ENCODE peak calls at places on chromosomes 3 and 15, in ten cellular contexts. M is GM06990; X is brain microvascular endothelial cell; P is mucosa of descending colon; T is left ventricle myocardium inferior; B is stimulated activated CD4-positive, alpha-beta T cell treated with anti-CD3 and anti-CD28 coated beads, Interleukin-15, amount 100 ng/mL, for 1 hour; Q is activated CD8-positive, alpha-beta memory T cell treated with anti-CD3 and anti-CD28 coated beads, Interleukin-2, amount 50 U/mL, for 4 hours; I is Caco-2; E is transverse colon; K is lower leg skin. A is an unnamed sample.
A peak's percentile ranks its signal among the peaks of the same experiment; 100 is the strongest.

GRCh38 chr3:177333535-177334495 is 136.5 kb upstream of the TBL1XR1 start:
- DNase-seq in I (no peak), Q (no peak), K (no peak), P (no peak), E (no peak), T (peak; percentile 24), M (no peak), B (no peak), X (no peak), A (no peak)

GRCh38 chr3:189961525-189962161 is 159.1 kb downstream of the P3H2 start:
- DNase-seq in M (peak; percentile 45), B (peak; percentile 53), I (peak; percentile 61), Q (peak; percentile 63), X (peak; percentile 86), P (peak; percentile 75), E (peak; percentile 82), T (peak; percentile 63), K (peak; percentile 79), A (no peak)

GRCh38 chr15:31239409-31239808 is 87.2 kb upstream of the KLF13 start:
- DNase-seq in B (no peak), T (no peak), K (no peak), M (no peak), Q (no peak), X (no peak), E (no peak), P (peak; percentile 7), I (peak; percentile 0), A (peak; percentile 17)

GRCh38 chr15:89179966-89180875 is 41.2 kb downstream of the RLBP1 start:
- DNase-seq in B (no peak), T (no peak), M (peak; percentile 39), P (no peak), X (peak; percentile 40), I (no peak), K (no peak), E (no peak), Q (no peak), A (no peak)

GRCh38 chr3:140715035-140715434 is 37.2 kb downstream of the TRIM42 start:
- DNase-seq in X (no peak), Q (no peak), P (no peak), E (peak; percentile 10), M (no peak), B (no peak), K (no peak), T (no peak), I (peak; percentile 47), A (no peak)

GRCh38 chr15:101089579-101090459 is 162.0 kb downstream of the CHSY1 start:
- DNase-seq in X (no peak), K (no peak), B (no peak), I (no peak), P (peak; percentile 17), T (no peak), M (no peak), Q (no peak), E (no peak), A (no peak)

GRCh38 chr3:178397836-178398235 is 138.4 kb upstream of the KCNMB2 start:
- DNase-seq in T (no peak), Q (no peak), E (no peak), P (no peak), X (no peak), B (no peak), M (no peak), I (no peak), K (no peak), A (no peak)

GRCh38 chr15:66883322-66883911 is 181.4 kb downstream of the SMAD6 start:
- DNase-seq in T (peak; percentile 90), K (peak; percentile 93), P (peak; percentile 60), X (peak; percentile 99), M (no peak), E (peak; percentile 71), Q (no peak), B (no peak), I (peak; percentile 77), A (peak; percentile 88)

GRCh38 chr3:152269423-152270144 is 855 bp downstream of the MBNL1 start:
- DNase-seq in T (no peak), I (peak; percentile 58), M (no peak), B (no peak), P (peak; percentile 50), E (peak; percentile 73), X (peak; percentile 72), Q (no peak), K (peak; percentile 76), A (peak; percentile 50)

GRCh38 chr15:42082141-42082540 is 12.2 kb downstream of the PLA2G4D start:
- DNase-seq in K (no peak), T (no peak), I (no peak), X (no peak), Q (no peak), P (no peak), M (no peak), E (no peak), B (no peak), A (no peak)

GRCh38 chr3:194900886-194901522 is 215.3 kb downstream of the FAM43A start:
- DNase-seq in E (no peak), T (no peak), M (no peak), Q (no peak), I (no peak), X (no peak), B (no peak), P (no peak), K (no peak), A (no peak)

GRCh38 chr3:13500133-13500885 is 20.2 kb downstream of the HDAC11 start:
- DNase-seq in K (no peak), B (no peak), P (peak; percentile 21), I (no peak), M (no peak), X (peak; percentile 14), Q (no peak), T (no peak), E (no peak), A (no peak)

GRCh38 chr3:22231061-22231460 is 480.1 kb upstream of the ZNF385D start:
- DNase-seq in E (no peak), K (no peak), B (no peak), I (no peak), T (no peak), Q (no peak), X (peak; percentile 67), M (no peak), P (no peak), A (no peak)

GRCh38 chr3:14428087-14429067 is 26.0 kb downstream of the SLC6A6 start:
- DNase-seq in X (no peak), Q (peak; percentile 33), B (peak; percentile 12), E (no peak), T (no peak), K (no peak), P (no peak), I (no peak), M (peak; percentile 44), A (no peak)

GRCh38 chr15:74655424-74655823 is 39.8 kb downstream of the CLK3 start:
- DNase-seq in K (no peak), B (no peak), X (no peak), P (no peak), E (no peak), T (no peak), Q (no peak), I (no peak), M (peak; percentile 18), A (no peak)

GRCh38 chr3:172305552-172305951 is 142.7 kb downstream of the GHSR start:
- DNase-seq in P (no peak), B (no peak), Q (no peak), M (no peak), K (peak; percentile 39), I (no peak), X (peak; percentile 85), T (no peak), E (peak; percentile 53), A (no peak)

GRCh38 chr3:188929138-188929537 is 242.6 kb upstream of the TPRG1 start:
- DNase-seq in T (no peak), Q (no peak), E (no peak), X (no peak), K (no peak), I (peak; percentile 54), B (no peak), P (no peak), M (no peak), A (no peak)

GRCh38 chr3:179624471-179624870 is 19.9 kb downstream of the NDUFB5 start:
- DNase-seq in I (no peak), M (no peak), T (no peak), Q (no peak), K (no peak), X (no peak), E (no peak), B (no peak), P (no peak), A (no peak)

GRCh38 chr3:94167796-94168195 is 104.9 kb downstream of the NSUN3 start:
- DNase-seq in I (no peak), B (no peak), P (no peak), E (no peak), K (no peak), X (no peak), M (no peak), T (no peak), Q (no peak), A (no peak)

GRCh38 chr3:21094686-21095085 is 656.3 kb downstream of the ZNF385D start:
- DNase-seq in T (no peak), P (no peak), K (no peak), M (no peak), E (no peak), B (no peak), Q (no peak), X (no peak), I (no peak), A (no peak)

GRCh38 chr3:39124876-39125836 is 17.7 kb downstream of the TTC21A start:
- DNase-seq in B (no peak), T (no peak), P (no peak), Q (no peak), X (no peak), K (no peak), M (no peak), I (no peak), E (peak; percentile 49), A (no peak)

GRCh38 chr3:70737656-70738309 is 425.3 kb upstream of the MDFIC2 start:
- DNase-seq in K (no peak), M (no peak), B (no peak), I (no peak), Q (no peak), X (no peak), P (no peak), E (no peak), T (no peak), A (no peak)

GRCh38 chr3:10522646-10523303 is 17.4 kb upstream of the ATP2B2 start:
- DNase-seq in T (no peak), X (no peak), M (no peak), B (no peak), K (no peak), Q (no peak), E (no peak), P (no peak), I (no peak), A (no peak)